ENCODE peak calls at places on chromosome 14, in six cellular contexts. Z, F, S, R, J and X are unnamed samples.

GRCh38 chr14:59321184-59321952 is 132.9 kb downstream of the DAAM1 start:
- DNase-seq in Z (peak), F (no peak), S (no peak), R (no peak), J (no peak), X (no peak)

GRCh38 chr14:93105362-93105761 is 10.4 kb downstream of the ITPK1 start:
- DNase-seq in Z (no peak), F (no peak), S (no peak), R (no peak), J (no peak), X (no peak)

GRCh38 chr14:101557321-101557695 is 4.0 kb upstream of the DIO3 start:
- DNase-seq in Z (no peak), F (no peak), S (no peak), R (no peak), J (no peak), X (no peak)

GRCh38 chr14:95235351-95235750 is 78.0 kb upstream of the DICER1 start:
- DNase-seq in Z (no peak), F (no peak), S (no peak), R (no peak), J (no peak), X (no peak)

GRCh38 chr14:103367995-103368394 is 17.2 kb upstream of the MARK3 start:
- DNase-seq in Z (no peak), F (no peak), S (no peak), R (no peak), J (no peak), X (no peak)

GRCh38 chr14:99413172-99413571 is 67.5 kb downstream of the SETD3 start:
- DNase-seq in Z (no peak), F (no peak), S (no peak), R (no peak), J (no peak), X (no peak)

GRCh38 chr14:65776193-65776592 is 363.7 kb downstream of the FUT8 start:
- DNase-seq in Z (no peak), F (no peak), S (no peak), R (no peak), J (no peak), X (no peak)

GRCh38 chr14:24632761-24633160 is 1.2 kb downstream of the GZMB start:
- DNase-seq in Z (no peak), F (no peak), S (no peak), R (no peak), J (no peak), X (no peak)

GRCh38 chr14:64503184-64503433 is 529 bp downstream of the ZBTB25 start:
- DNase-seq in Z (no peak), F (no peak), S (no peak), R (no peak), J (no peak), X (no peak)

GRCh38 chr14:54839681-54840080 is 62.9 kb downstream of the GCH1 start:
- DNase-seq in Z (no peak), F (no peak), S (no peak), R (no peak), J (no peak), X (peak)

GRCh38 chr14:24231263-24232120 is 675 bp downstream of the NEDD8 start:
- DNase-seq in Z (peak), F (no peak), S (no peak), R (no peak), J (no peak), X (no peak)

GRCh38 chr14:23008836-23009235 is 1.1 kb downstream of the C14orf93 start:
- DNase-seq in Z (no peak), F (no peak), S (no peak), R (no peak), J (no peak), X (no peak)

GRCh38 chr14:101360045-101360931 is 201.0 kb upstream of the DIO3 start:
- DNase-seq in Z (no peak), F (no peak), S (no peak), R (no peak), J (no peak), X (peak)

GRCh38 chr14:22530101-22530500 is 58.9 kb downstream of the DAD1 start:
- DNase-seq in Z (no peak), F (no peak), S (no peak), R (no peak), J (no peak), X (no peak)

GRCh38 chr14:58572092-58572853 is 65.5 kb upstream of the DACT1 start:
- DNase-seq in Z (no peak), F (no peak), S (no peak), R (no peak), J (peak), X (no peak)

GRCh38 chr14:62118461-62118860 is 356.2 kb downstream of the SNAPC1 start:
- DNase-seq in Z (no peak), F (no peak), S (no peak), R (no peak), J (no peak), X (no peak)

GRCh38 chr14:39247256-39247655 is 13.5 kb downstream of the MIA2 start:
- DNase-seq in Z (no peak), F (peak), S (no peak), R (no peak), J (peak), X (no peak)

GRCh38 chr14:92471919-92472318 is 41.7 kb upstream of the RIN3 start:
- DNase-seq in Z (peak), F (peak), S (no peak), R (no peak), J (peak), X (no peak)

GRCh38 chr14:70692210-70692609 is 50.5 kb downstream of the TTC9 start:
- DNase-seq in Z (no peak), F (no peak), S (no peak), R (no peak), J (no peak), X (no peak)

GRCh38 chr14:50013198-50013918 is 103.0 kb downstream of the VCPKMT start:
- DNase-seq in Z (peak), F (no peak), S (no peak), R (no peak), J (no peak), X (no peak)

GRCh38 chr14:91068642-91069041 is 8.2 kb upstream of the RPS6KA5 start:
- DNase-seq in Z (no peak), F (no peak), S (no peak), R (no peak), J (no peak), X (no peak)

GRCh38 chr14:101374373-101375338 is 186.6 kb upstream of the DIO3 start:
- DNase-seq in Z (no peak), F (no peak), S (no peak), R (no peak), J (no peak), X (no peak)

GRCh38 chr14:57714487-57714899 is 151.4 kb downstream of the SLC35F4 start:
- DNase-seq in Z (no peak), F (no peak), S (no peak), R (no peak), J (no peak), X (no peak)

GRCh38 chr14:79544671-79545070 is 666.6 kb downstream of the DIO2 start:
- DNase-seq in Z (no peak), F (no peak), S (no peak), R (no peak), J (peak), X (no peak)

GRCh38 chr14:105290598-105291356 is 10.0 kb downstream of the BRF1 start:
- DNase-seq in Z (no peak), F (no peak), S (no peak), R (no peak), J (no peak), X (no peak)

GRCh38 chr14:93456356-93456755 is 25.6 kb downstream of the UNC79 start:
- DNase-seq in Z (no peak), F (no peak), S (no peak), R (no peak), J (no peak), X (no peak)

GRCh38 chr14:101511620-101512395 is 49.5 kb upstream of the DIO3 start:
- DNase-seq in Z (no peak), F (no peak), S (no peak), R (no peak), J (no peak), X (no peak)

GRCh38 chr14:100883789-100884101 is 19.8 kb downstream of the RTL1 start:
- DNase-seq in Z (no peak), F (no peak), S (no peak), R (no peak), J (no peak), X (no peak)